ENCODE peak calls at places on chromosomes 16 and 17, in eight cellular contexts. O is prostate gland, U is heart left ventricle, E is IMR-90, S is breast epithelium, H is ovary, J is endothelial cell of umbilical vein, Z is Peyer's patch. C is an unnamed sample. For H3K27me3, the result is how much of the 10 kb centered on the place peaks cover.

GRCh38 chr17:27538156-27538955 is 82.1 kb downstream of the KSR1 start:
- DNase-seq in O (no peak), U (no peak), E (peak), S (no peak), H (no peak), J (no peak), Z (no peak), C (peak)

GRCh38 chr16:73248316-73248715 is 200.4 kb upstream of the ZFHX3 start:
- DNase-seq in O (no peak), U (no peak), E (no peak), S (no peak), H (no peak), J (no peak), Z (no peak), C (no peak)

GRCh38 chr17:79620207-79621038 is 9.6 kb upstream of the RBFOX3 start:
- DNase-seq in O (no peak), U (no peak), E (no peak), S (no peak), H (no peak), J (no peak), Z (peak), C (peak)

GRCh38 chr17:58630883-58631522 is 60.8 kb downstream of the TEX14 start:
- DNase-seq in O (peak), U (no peak), E (no peak), S (peak), H (peak), J (no peak), Z (no peak), C (no peak)

GRCh38 chr16:25171390-25171789 is 45.4 kb upstream of the AQP8 start:
- DNase-seq in O (no peak), U (no peak), E (no peak), S (no peak), H (no peak), J (no peak), Z (no peak), C (no peak)

GRCh38 chr16:89422527-89422904 is 67.8 kb downstream of the ANKRD11 start:
- DNase-seq in O (no peak), U (no peak), E (peak), S (no peak), H (no peak), J (peak), Z (no peak), C (no peak)

GRCh38 chr17:2064511-2064910 is 9.6 kb downstream of the HIC1 start:
- DNase-seq in O (no peak), U (no peak), E (no peak), S (no peak), H (no peak), J (no peak), Z (peak), C (no peak)

GRCh38 chr16:46885960-46886763 is 2.0 kb downstream of the GPT2 start:
- DNase-seq in O (peak), U (no peak), E (peak), S (no peak), H (peak), J (no peak), Z (no peak), C (peak)

GRCh38 chr16:51407921-51408320 is 256.9 kb upstream of the SALL1 start:
- DNase-seq in O (no peak), U (no peak), E (no peak), S (no peak), H (no peak), J (no peak), Z (no peak), C (no peak)

GRCh38 chr17:60641126-60641525 is 36.5 kb upstream of the BCAS3 start:
- DNase-seq in O (no peak), U (no peak), E (no peak), S (no peak), H (no peak), J (no peak), Z (no peak), C (no peak)

GRCh38 chr16:27318399-27319256 is 4.9 kb downstream of the IL4R start:
- DNase-seq in O (no peak), U (peak), E (peak), S (peak), H (no peak), J (no peak), Z (no peak), C (no peak)

GRCh38 chr17:5821813-5822212 is 237.5 kb upstream of the NLRP1 start:
- DNase-seq in O (no peak), U (no peak), E (no peak), S (no peak), H (no peak), J (no peak), Z (no peak), C (no peak)

GRCh38 chr17:20284575-20284974 is 182.8 kb downstream of the LGALS9B start:
- DNase-seq in O (no peak), U (no peak), E (peak), S (no peak), H (no peak), J (no peak), Z (no peak), C (no peak)

GRCh38 chr16:71467810-71468209 is 5.8 kb upstream of the ZNF23 start:
- DNase-seq in O (no peak), U (no peak), E (peak), S (no peak), H (peak), J (peak), Z (no peak), C (no peak)

GRCh38 chr17:68961204-68961893 is 6.2 kb upstream of the ABCA8 start:
- DNase-seq in O (no peak), U (no peak), E (no peak), S (no peak), H (no peak), J (no peak), Z (no peak), C (no peak)

GRCh38 chr17:57810740-57811632 is 38.9 kb downstream of the MRPS23 start:
- DNase-seq in O (peak), U (peak), E (peak), S (peak), H (peak), J (no peak), Z (no peak), C (no peak)

GRCh38 chr17:42673885-42674754 is 2.7 kb downstream of the PLEKHH3 start:
- DNase-seq in O (peak), U (peak), E (peak), S (no peak), H (peak), J (peak), Z (no peak), C (no peak)

GRCh38 chr16:56848955-56849689 is 15.9 kb upstream of the SLC12A3 start:
- DNase-seq in O (no peak), U (no peak), E (peak), S (no peak), H (no peak), J (peak), Z (peak), C (no peak)

GRCh38 chr17:61406871-61407210 is 7.2 kb downstream of the TBX2 start:
- DNase-seq in O (no peak), U (peak), E (no peak), S (no peak), H (no peak), J (no peak), Z (peak), C (no peak)

GRCh38 chr16:11100239-11100750 is 155.7 kb downstream of the SOCS1 start:
- DNase-seq in O (no peak), U (peak), E (peak), S (peak), H (peak), J (peak), Z (peak), C (no peak)

GRCh38 chr16:27383511-27384243 is 18.3 kb upstream of the IL21R start:
- DNase-seq in O (no peak), U (peak), E (no peak), S (no peak), H (no peak), J (no peak), Z (peak), C (no peak)

GRCh38 chr17:48790607-48791127 is 26.4 kb downstream of the TTLL6 start:
- DNase-seq in O (no peak), U (no peak), E (no peak), S (no peak), H (no peak), J (no peak), Z (peak), C (no peak)

GRCh38 chr17:75615301-75615700 is 17.9 kb upstream of the SMIM5 start:
- DNase-seq in O (no peak), U (no peak), E (no peak), S (no peak), H (no peak), J (no peak), Z (no peak), C (no peak)

GRCh38 chr17:42050360-42051012 is at the start of gene C17orf113:
- DNase-seq in O (peak), U (peak), E (no peak), S (no peak), H (peak), J (peak), Z (peak), C (peak)

GRCh38 chr16:53282975-53283946 is 151.0 kb upstream of the RBL2 start:
- DNase-seq in O (no peak), U (no peak), E (peak), S (no peak), H (no peak), J (peak), Z (no peak), C (no peak)

GRCh38 chr17:27293898-27294688 is at the start of gene WSB1:
- DNase-seq in O (peak), U (peak), E (peak), S (peak), H (peak), J (peak), Z (peak), C (peak)

GRCh38 chr17:35540589-35541404 is 3.3 kb upstream of the SLFN12L start:
- DNase-seq in O (no peak), U (peak), E (peak), S (no peak), H (no peak), J (peak), Z (no peak), C (peak)

GRCh38 chr17:29603109-29603674 is 10.3 kb downstream of the ANKRD13B start:
- DNase-seq in O (no peak), U (no peak), E (no peak), S (no peak), H (no peak), J (no peak), Z (no peak), C (peak)

GRCh38 chr17:61410100-61410551 is 10.5 kb downstream of the TBX2 start:
- DNase-seq in O (no peak), U (no peak), E (no peak), S (no peak), H (no peak), J (no peak), Z (peak), C (peak)

GRCh38 chr16:85821441-85821901 is 22.0 kb downstream of the COX4I1 start:
- DNase-seq in O (peak), U (peak), E (peak), S (peak), H (peak), J (peak), Z (peak), C (peak)

GRCh38 chr17:19728114-19728495 is 11.7 kb upstream of the SLC47A2 start:
- DNase-seq in O (peak), U (peak), E (peak), S (peak), H (peak), J (peak), Z (peak), C (peak)

GRCh38 chr16:69476920-69477418 is 52.5 kb downstream of the CYB5B start:
- DNase-seq in O (no peak), U (no peak), E (peak), S (no peak), H (no peak), J (peak), Z (no peak), C (no peak)

GRCh38 chr17:82376042-82376730 is 4.6 kb downstream of the UTS2R start:
- DNase-seq in O (no peak), U (no peak), E (no peak), S (no peak), H (no peak), J (no peak), Z (no peak), C (peak)
- TF ChIP-seq POLR2A in O (no peak), U (no peak), E (no peak), S (no peak), H (no peak), J (no peak), Z (no peak), C (no peak)

GRCh38 chr17:38455288-38455915 is 27.1 kb downstream of the ARHGAP23 start:
- DNase-seq in O (peak), U (no peak), E (no peak), S (no peak), H (peak), J (peak), Z (no peak), C (no peak)
- H3K4me3 ChIP-seq in O (no peak), U (peak), E (peak), S (no peak), H (no peak), J (peak), Z (no peak), C (no peak)

DNA sequence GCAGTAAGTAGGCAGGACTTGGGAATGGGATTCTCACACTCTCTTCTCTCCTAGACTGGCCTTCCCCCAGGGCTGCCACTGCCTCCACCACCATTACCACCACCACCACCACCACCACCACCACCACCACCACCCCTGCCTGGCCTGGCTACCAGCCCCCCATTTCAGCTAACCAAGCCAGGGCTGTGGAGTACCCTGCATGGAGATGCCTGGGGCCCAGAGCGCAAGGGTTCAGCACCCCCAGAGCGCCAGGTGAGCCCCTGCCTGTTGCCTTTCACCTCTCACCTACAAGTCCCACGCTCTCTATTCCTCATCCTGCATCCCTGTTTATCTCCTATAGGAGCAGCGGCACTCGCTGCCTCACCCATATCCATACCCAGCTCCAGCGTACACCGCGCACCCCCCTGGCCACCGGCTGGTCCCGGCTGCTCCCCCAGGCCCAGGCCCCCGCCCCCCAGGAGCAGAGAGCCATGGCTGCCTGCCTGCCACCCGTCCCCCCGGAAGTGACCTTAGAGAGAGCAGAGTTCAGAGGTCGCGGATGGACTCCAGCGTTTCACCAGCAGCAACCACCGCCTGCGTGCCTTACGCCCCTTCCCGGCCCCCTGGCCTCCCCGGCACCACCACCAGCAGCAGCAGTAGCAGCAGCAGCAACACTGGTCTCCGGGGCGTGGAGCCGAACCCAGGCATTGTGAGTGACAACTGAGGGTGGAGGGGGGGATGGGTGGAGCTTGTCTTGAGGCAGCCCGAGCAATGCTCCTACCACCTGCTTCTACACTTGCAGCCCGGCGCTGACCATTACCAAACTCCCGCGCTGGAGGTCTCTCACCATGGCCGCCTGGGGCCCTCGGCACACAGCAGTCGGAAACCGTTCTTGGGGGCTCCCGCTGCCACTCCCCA is 7.9 kb upstream of the TMEM88 start:
- DNase-seq in O (no peak), U (no peak), E (no peak), S (no peak), H (peak), J (no peak), Z (no peak), C (peak)
- H3K27me3 ChIP-seq in O (under half), U (under half), E (under half), S (under half), H (under half), J (under half), Z (under half), C (under half)

GRCh38 chr17:78173025-78173715 is 4.8 kb downstream of the SYNGR2 start:
- DNase-seq in O (no peak), U (no peak), E (no peak), S (no peak), H (no peak), J (no peak), Z (peak), C (no peak)

GRCh38 chr17:78174870-78175642 is 6.7 kb downstream of the SYNGR2 start:
- DNase-seq in O (no peak), U (no peak), E (no peak), S (peak), H (no peak), J (no peak), Z (peak), C (peak)

GRCh38 chr17:78175643-78175981 is 7.2 kb downstream of the SYNGR2 start:
- DNase-seq in O (no peak), U (no peak), E (no peak), S (no peak), H (no peak), J (no peak), Z (no peak), C (no peak)

GRCh38 chr17:78172284-78173024 is 4.1 kb downstream of the SYNGR2 start:
- DNase-seq in O (no peak), U (no peak), E (peak), S (no peak), H (peak), J (peak), Z (peak), C (peak)

DNA sequence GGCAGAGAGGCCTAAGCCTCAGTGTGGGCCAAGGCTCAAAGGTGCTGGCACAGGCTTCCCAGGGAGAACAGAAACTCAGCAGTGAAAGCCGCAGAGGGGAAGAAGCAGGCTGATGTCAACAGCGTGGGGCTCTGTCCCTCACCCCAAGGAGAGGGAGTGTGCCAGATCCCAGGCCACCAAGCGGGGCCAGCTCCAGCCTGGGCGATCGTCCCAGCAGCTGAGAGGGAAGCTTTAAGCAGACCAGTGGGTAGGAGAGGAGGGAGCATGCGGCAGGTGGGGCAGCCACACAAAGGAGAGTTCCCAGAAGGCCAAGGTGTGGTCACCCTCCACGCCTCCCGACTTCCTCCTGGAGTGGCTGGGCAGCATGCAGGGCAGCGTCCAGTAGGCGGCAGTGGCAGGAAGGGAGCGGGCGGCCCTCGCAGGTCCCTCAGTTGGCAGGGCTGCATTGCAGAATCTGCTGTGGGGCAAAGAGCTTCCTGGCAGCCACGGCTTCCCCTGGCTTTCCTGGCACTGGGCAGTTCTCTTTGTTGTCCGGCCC is 6.0 kb downstream of the SYNGR2 start:
- DNase-seq in O (peak), U (peak), E (no peak), S (peak), H (no peak), J (peak), Z (peak), C (peak)
- TF ChIP-seq POLR2A in O (peak), U (peak), E (no peak), S (no peak), H (no peak), J (no peak), Z (peak), C (peak)

C was measured in right lobe of liver.